ENCODE peak calls at places on chromosomes 5 and 9, in six cellular contexts. X is H1, G is A549, D is mammary epithelial cell, T is IMR-90, J is K562. A is an unnamed sample. For H3K4me1, the result is how much of the 10 kb centered on the place peaks cover.

GRCh38 chr5:44875661-44876250 is 67.0 kb downstream of the MRPS30 start:
- DNase-seq in X (no peak), G (peak), D (peak), T (peak), J (no peak), A (no peak)

GRCh38 chr9:135335691-135336181 is 143.8 kb upstream of the PPP1R26 start:
- DNase-seq in X (no peak), G (no peak), D (no peak), T (no peak), J (no peak), A (peak)

GRCh38 chr5:76546497-76547102 is 76.6 kb downstream of the F2RL2 start:
- DNase-seq in X (no peak), G (no peak), D (no peak), T (no peak), J (no peak), A (no peak)

GRCh38 chr5:21145376-21145775 is 1157.4 kb upstream of the CDH18 start:
- DNase-seq in X (no peak), G (no peak), D (no peak), T (no peak), J (no peak), A (no peak)

GRCh38 chr9:33250458-33250995 is 10.6 kb downstream of the SPINK4 start:
- DNase-seq in X (no peak), G (no peak), D (peak), T (peak), J (no peak), A (no peak)

GRCh38 chr5:157269763-157270272 is 3.9 kb downstream of the CYFIP2 start:
- DNase-seq in X (no peak), G (no peak), D (no peak), T (no peak), J (no peak), A (no peak)

GRCh38 chr5:150113047-150113744 is 26.8 kb upstream of the CSF1R start:
- DNase-seq in X (no peak), G (no peak), D (peak), T (no peak), J (peak), A (peak)

GRCh38 chr9:72925126-72925810 is 27.6 kb downstream of the ALDH1A1 start:
- DNase-seq in X (no peak), G (no peak), D (peak), T (no peak), J (no peak), A (no peak)

GRCh38 chr9:78879324-78880100 is 582.6 kb downstream of the PSAT1 start:
- DNase-seq in X (no peak), G (no peak), D (no peak), T (no peak), J (no peak), A (no peak)

GRCh38 chr5:130289132-130290088 is 385.1 kb downstream of the CHSY3 start:
- DNase-seq in X (no peak), G (no peak), D (peak), T (no peak), J (no peak), A (no peak)

GRCh38 chr9:6852243-6852963 is 94.6 kb downstream of the KDM4C start:
- DNase-seq in X (no peak), G (peak), D (peak), T (peak), J (no peak), A (no peak)

GRCh38 chr9:133619791-133620190 is 10.6 kb upstream of the FAM163B start:
- DNase-seq in X (no peak), G (no peak), D (no peak), T (no peak), J (no peak), A (peak)

GRCh38 chr5:65163698-65164097 is 318.0 kb downstream of the ADAMTS6 start:
- DNase-seq in X (no peak), G (no peak), D (peak), T (peak), J (no peak), A (no peak)

GRCh38 chr5:94057217-94057616 is 315.8 kb upstream of the POU5F2 start:
- DNase-seq in X (no peak), G (no peak), D (no peak), T (no peak), J (no peak), A (no peak)

GRCh38 chr5:86968311-86968753 is 299.4 kb upstream of the RASA1 start:
- DNase-seq in X (no peak), G (peak), D (peak), T (peak), J (no peak), A (no peak)

GRCh38 chr9:126108240-126108639 is 218.4 kb upstream of the MVB12B start:
- DNase-seq in X (no peak), G (no peak), D (peak), T (no peak), J (no peak), A (no peak)

DNA sequence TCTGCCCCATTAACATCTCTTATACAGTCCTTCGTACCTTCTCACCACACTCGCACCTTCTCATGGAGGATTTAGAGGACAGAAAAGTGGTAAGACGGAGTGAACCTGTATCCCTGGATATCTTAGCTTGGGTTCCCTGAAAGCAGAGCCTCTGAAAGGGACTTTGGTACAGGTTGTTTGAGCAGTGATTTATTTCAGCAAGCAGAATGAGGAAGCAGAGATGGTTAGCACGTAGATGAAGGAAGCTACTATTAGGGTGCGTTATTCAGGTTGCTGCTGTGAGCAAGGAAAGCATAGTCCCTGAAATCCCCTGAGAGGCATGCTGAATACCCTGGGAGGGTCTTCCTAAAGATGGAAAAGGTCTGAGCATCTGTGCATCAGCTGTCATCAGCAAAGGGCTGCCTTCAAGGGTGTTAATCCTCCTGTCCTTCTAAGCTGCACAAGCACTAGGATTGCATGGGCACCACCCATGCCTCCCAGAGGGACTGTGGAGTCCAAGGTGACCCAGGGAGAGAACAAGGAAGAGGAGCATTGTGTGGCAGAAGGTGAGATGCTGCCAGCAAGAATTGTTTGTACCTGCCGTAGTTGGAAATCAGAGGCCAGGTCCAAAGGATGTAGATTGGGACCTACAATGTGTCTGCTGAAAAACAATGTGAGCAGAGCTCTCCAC is 273.7 kb downstream of the RASEF start:
- DNase-seq in X (no peak), G (no peak), D (no peak), T (no peak), J (no peak), A (no peak)
- H3K4me1 ChIP-seq in X (under half), G (under half), D (under half), T (under half), J (under half), A (under half)

GRCh38 chr9:20462410-20462809 is 159.9 kb downstream of the MLLT3 start:
- DNase-seq in X (no peak), G (no peak), D (no peak), T (no peak), J (no peak), A (no peak)
- TF ChIP-seq CTCF in X (peak), G (no peak), D (no peak), T (peak), J (no peak), A (no peak)

GRCh38 chr9:93299418-93300174 is 115.7 kb downstream of the WNK2 start:
- DNase-seq in X (no peak), G (no peak), D (no peak), T (no peak), J (peak), A (peak)
- H3K4me1 ChIP-seq in X (under half), G (under half), D (under half), T (under half), J (under half), A (under half)

GRCh38 chr9:121781701-121782464 is 130.4 kb downstream of the DAB2IP start:
- DNase-seq in X (no peak), G (no peak), D (no peak), T (no peak), J (no peak), A (no peak)

GRCh38 chr9:121779381-121780117 is 128.1 kb downstream of the DAB2IP start:
- DNase-seq in X (no peak), G (no peak), D (no peak), T (no peak), J (no peak), A (peak)

GRCh38 chr9:121780177-121780576 is 128.7 kb downstream of the DAB2IP start:
- DNase-seq in X (no peak), G (no peak), D (no peak), T (no peak), J (no peak), A (peak)

GRCh38 chr9:121781143-121781542 is 129.7 kb downstream of the DAB2IP start:
- DNase-seq in X (no peak), G (no peak), D (no peak), T (no peak), J (no peak), A (peak)

DNA sequence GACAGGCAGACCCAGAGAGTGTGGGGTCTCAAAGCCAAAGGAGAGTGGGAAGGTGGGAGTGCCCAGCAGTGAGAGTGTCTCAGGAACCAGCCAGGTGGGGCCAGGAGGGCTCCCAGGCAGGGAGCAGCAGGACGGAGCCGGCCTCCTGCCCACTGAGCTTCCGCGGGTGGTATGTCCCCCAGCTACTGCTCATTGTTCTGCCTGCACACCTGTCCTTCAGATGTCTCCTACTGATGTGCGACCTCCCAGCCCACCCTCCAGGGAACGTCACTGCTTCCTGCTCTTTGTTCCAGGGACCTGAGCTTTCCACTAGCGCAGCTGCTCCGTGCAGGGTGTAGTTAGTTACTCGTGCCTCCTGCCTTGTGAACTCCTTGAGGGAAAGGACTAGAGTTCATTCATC is 129.2 kb downstream of the DAB2IP start:
- DNase-seq in X (no peak), G (no peak), D (no peak), T (no peak), J (no peak), A (peak)
- TF ChIP-seq CTCF in X (no peak), G (no peak), D (no peak), T (no peak), J (no peak), A (no peak)

GRCh38 chr9:121631978-121632418 is 19.4 kb upstream of the DAB2IP start:
- DNase-seq in X (no peak), G (no peak), D (no peak), T (no peak), J (no peak), A (no peak)
- H3K4me1 ChIP-seq in X (under half), G (under half), D (under half), T (under half), J (under half), A (under half)

DNA sequence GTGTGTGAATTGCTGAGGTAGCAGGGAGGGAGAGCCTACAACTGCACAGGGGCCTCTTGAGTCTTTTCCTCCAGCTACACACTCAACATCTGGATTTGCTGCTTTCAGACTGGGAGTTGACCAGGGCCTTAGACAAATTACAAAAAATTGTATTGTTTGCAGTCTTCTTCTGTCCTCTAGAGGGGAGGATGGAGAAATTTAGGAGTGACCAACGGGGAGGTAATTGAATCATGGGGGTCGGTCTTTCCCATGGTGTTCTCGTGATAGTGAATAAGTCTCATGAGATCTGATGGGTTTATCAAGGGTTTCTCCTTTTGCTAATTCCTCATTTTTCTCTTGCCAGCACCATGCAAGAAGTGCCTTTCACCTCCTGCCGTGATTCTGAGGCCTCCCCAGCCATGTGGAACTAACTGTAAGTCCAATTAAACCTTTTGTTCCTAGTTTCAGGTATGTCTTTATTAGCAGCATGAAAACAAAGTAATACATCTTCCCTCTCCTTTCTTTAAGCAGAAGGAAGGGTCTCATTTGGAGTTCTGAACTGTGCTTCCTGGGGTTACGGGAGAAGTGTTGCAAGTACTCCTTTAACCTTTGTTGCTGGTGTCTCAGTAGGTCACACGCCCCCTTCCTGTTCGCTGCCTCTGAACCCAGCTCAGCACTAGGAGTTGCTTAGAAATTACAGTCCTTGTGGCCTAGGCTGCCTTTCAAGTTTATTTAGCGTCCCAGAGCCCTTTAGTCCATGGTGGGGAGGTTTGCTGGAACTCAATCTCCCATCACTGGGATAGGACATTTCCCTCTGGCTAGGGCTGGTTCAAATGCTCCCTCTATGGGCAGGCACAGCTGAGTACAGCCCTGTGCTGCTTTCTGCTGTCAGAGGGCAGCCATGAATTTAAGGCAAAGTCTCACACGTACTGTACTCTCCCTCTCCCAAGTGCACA is 4.4 kb downstream of the IFNA8 start:
- DNase-seq in X (no peak), G (no peak), D (no peak), T (no peak), J (no peak), A (no peak)
- TF ChIP-seq CTCF in X (peak), G (no peak), D (no peak), T (peak), J (no peak), A (peak)

GRCh38 chr5:1101991-1102713 is 9.7 kb downstream of the SLC12A7 start:
- DNase-seq in X (no peak), G (no peak), D (no peak), T (peak), J (peak), A (peak)
- H3K4me1 ChIP-seq in X (under half), G (half or more), D (under half), T (under half), J (under half), A (half or more)

GRCh38 chr5:33299621-33300208 is 141.1 kb upstream of the TARS1 start:
- DNase-seq in X (no peak), G (peak), D (peak), T (peak), J (no peak), A (no peak)
- TF ChIP-seq CTCF in X (peak), G (peak), D (peak), T (peak), J (no peak), A (peak)

GRCh38 chr5:54754878-54755277 is 230.5 kb downstream of the ESM1 start:
- DNase-seq in X (no peak), G (no peak), D (no peak), T (no peak), J (no peak), A (no peak)
- H3K4me1 ChIP-seq in X (under half), G (under half), D (under half), T (under half), J (under half), A (under half)